ENCODE peak calls at places on chromosome 6, in eight cellular contexts. L is AG04450; H is Daoy; Y is NCI-H524; V is CD8-positive, alpha-beta T cell; G is effector memory CD8-positive, alpha-beta T cell; Q is effector CD4-positive, alpha-beta T cell; R is left cardiac atrium. O is an unnamed sample.

GRCh38 chr6:41546475-41546865 is 289 bp downstream of the FOXP4 start:
- DNase-seq in L (no peak), Q (peak; percentile 27), G (no peak), V (no peak), R (no peak), Y (no peak), H (no peak), O (no peak)

GRCh38 chr6:24899647-24900325 is 36.0 kb downstream of the RIPOR2 start:
- DNase-seq in G (no peak), Q (no peak), L (no peak), R (no peak), H (no peak), Y (no peak), V (no peak), O (no peak)

GRCh38 chr6:47261191-47261590 is 48.5 kb downstream of the TNFRSF21 start:
- DNase-seq in Q (no peak), Y (no peak), H (no peak), V (no peak), G (no peak), R (no peak), L (no peak), O (no peak)

GRCh38 chr6:108200631-108201030 is 34.8 kb downstream of the NR2E1 start:
- DNase-seq in G (no peak), H (peak; percentile 88), L (no peak), Y (no peak), V (no peak), Q (no peak), R (no peak), O (peak; percentile 35)

GRCh38 chr6:161223646-161224045 is 50.2 kb downstream of the AGPAT4 start:
- DNase-seq in R (no peak), H (no peak), G (no peak), Y (no peak), V (no peak), L (no peak), Q (no peak), O (no peak)

GRCh38 chr6:149918151-149918905 is 4.6 kb downstream of the RAET1G start:
- DNase-seq in G (no peak), H (no peak), R (no peak), L (no peak), Y (no peak), Q (no peak), V (no peak), O (no peak)

GRCh38 chr6:133973109-133973971 is 20.3 kb downstream of the TBPL1 start:
- DNase-seq in H (peak; percentile 39), Q (no peak), R (no peak), L (peak; percentile 42), G (no peak), Y (peak; percentile 56), V (no peak), O (peak; percentile 39)

GRCh38 chr6:16729183-16729696 is 32.0 kb downstream of the ATXN1 start:
- DNase-seq in Q (no peak), V (no peak), L (no peak), Y (no peak), R (no peak), H (peak; percentile 56), G (no peak), O (peak; percentile 58)

GRCh38 chr6:7674291-7674690 is 51.6 kb upstream of the BMP6 start:
- DNase-seq in H (no peak), L (no peak), Q (no peak), R (no peak), Y (no peak), G (no peak), V (no peak), O (no peak)

GRCh38 chr6:41132254-41132653 is 21.9 kb downstream of the TREML1 start:
- DNase-seq in G (no peak), Y (no peak), R (no peak), L (no peak), V (no peak), Q (no peak), H (no peak), O (no peak)

GRCh38 chr6:128580224-128581110 is 60.1 kb upstream of the PTPRK start:
- DNase-seq in L (no peak), V (no peak), R (peak; percentile 28), Q (no peak), H (no peak), G (no peak), Y (no peak), O (no peak)

O was measured in A172.